ENCODE peak calls at places on chromosomes 1 and 21, in eight cellular contexts. One of them, this sample, is unnamed.

GRCh38 chr21:32143222-32143939 is 135.5 kb downstream of the MIS18A start:
- DNase-seq in foreskin keratinocyte: no peak
- DNase-seq in body of pancreas: peak
- DNase-seq in GM10248: no peak
- DNase-seq in psoas muscle: peak
- DNase-seq in left ventricle myocardium inferior: peak
- DNase-seq in IMR-90: peak
- DNase-seq in HepG2: no peak
- DNase-seq in this sample: no peak

GRCh38 chr1:36457691-36458090 is 6.5 kb downstream of the MRPS15 start:
- DNase-seq in foreskin keratinocyte: no peak
- DNase-seq in body of pancreas: no peak
- DNase-seq in GM10248: no peak
- DNase-seq in psoas muscle: no peak
- DNase-seq in left ventricle myocardium inferior: no peak
- DNase-seq in IMR-90: no peak
- DNase-seq in HepG2: no peak
- DNase-seq in this sample: no peak

GRCh38 chr1:94069649-94070285 is 51.2 kb downstream of the ABCA4 start:
- DNase-seq in foreskin keratinocyte: no peak
- DNase-seq in body of pancreas: no peak
- DNase-seq in GM10248: no peak
- DNase-seq in psoas muscle: no peak
- DNase-seq in left ventricle myocardium inferior: no peak
- DNase-seq in IMR-90: peak
- DNase-seq in HepG2: no peak
- DNase-seq in this sample: peak

GRCh38 chr1:173570370-173571030 is 32.4 kb downstream of the SLC9C2 start:
- DNase-seq in foreskin keratinocyte: no peak
- DNase-seq in body of pancreas: no peak
- DNase-seq in GM10248: no peak
- DNase-seq in psoas muscle: no peak
- DNase-seq in left ventricle myocardium inferior: no peak
- DNase-seq in IMR-90: no peak
- DNase-seq in HepG2: no peak
- DNase-seq in this sample: no peak

GRCh38 chr1:4611708-4612349 is 42.6 kb upstream of the AJAP1 start:
- DNase-seq in foreskin keratinocyte: no peak
- DNase-seq in body of pancreas: no peak
- DNase-seq in GM10248: no peak
- DNase-seq in psoas muscle: no peak
- DNase-seq in left ventricle myocardium inferior: no peak
- DNase-seq in IMR-90: no peak
- DNase-seq in HepG2: no peak
- DNase-seq in this sample: no peak

GRCh38 chr1:71521655-71522264 is 440.9 kb upstream of the ZRANB2 start:
- DNase-seq in foreskin keratinocyte: no peak
- DNase-seq in body of pancreas: peak
- DNase-seq in GM10248: no peak
- DNase-seq in psoas muscle: peak
- DNase-seq in left ventricle myocardium inferior: no peak
- DNase-seq in IMR-90: peak
- DNase-seq in HepG2: peak
- DNase-seq in this sample: peak

GRCh38 chr1:9080704-9081291 is 11.4 kb upstream of the SLC2A5 start:
- DNase-seq in foreskin keratinocyte: peak
- DNase-seq in body of pancreas: no peak
- DNase-seq in GM10248: no peak
- DNase-seq in psoas muscle: no peak
- DNase-seq in left ventricle myocardium inferior: no peak
- DNase-seq in IMR-90: no peak
- DNase-seq in HepG2: no peak
- DNase-seq in this sample: no peak

GRCh38 chr1:116794804-116795481 is 40.7 kb downstream of the CD2 start:
- DNase-seq in foreskin keratinocyte: no peak
- DNase-seq in body of pancreas: no peak
- DNase-seq in GM10248: peak
- DNase-seq in psoas muscle: no peak
- DNase-seq in left ventricle myocardium inferior: no peak
- DNase-seq in IMR-90: no peak
- DNase-seq in HepG2: no peak
- DNase-seq in this sample: no peak

GRCh38 chr1:9371391-9371935 is 78.8 kb downstream of the SPSB1 start:
- DNase-seq in foreskin keratinocyte: no peak
- DNase-seq in body of pancreas: peak
- DNase-seq in GM10248: no peak
- DNase-seq in psoas muscle: peak
- DNase-seq in left ventricle myocardium inferior: peak
- DNase-seq in IMR-90: peak
- DNase-seq in HepG2: peak
- DNase-seq in this sample: peak

GRCh38 chr21:15207231-15207630 is 142.4 kb upstream of the NRIP1 start:
- DNase-seq in foreskin keratinocyte: no peak
- DNase-seq in body of pancreas: no peak
- DNase-seq in GM10248: no peak
- DNase-seq in psoas muscle: no peak
- DNase-seq in left ventricle myocardium inferior: no peak
- DNase-seq in IMR-90: no peak
- DNase-seq in HepG2: no peak
- DNase-seq in this sample: no peak

GRCh38 chr1:205594846-205595245 is 37.0 kb downstream of the ELK4 start:
- DNase-seq in foreskin keratinocyte: no peak
- DNase-seq in body of pancreas: no peak
- DNase-seq in GM10248: no peak
- DNase-seq in psoas muscle: no peak
- DNase-seq in left ventricle myocardium inferior: no peak
- DNase-seq in IMR-90: no peak
- DNase-seq in HepG2: no peak
- DNase-seq in this sample: no peak

GRCh38 chr1:21318714-21319159 is 28.5 kb upstream of the ECE1 start:
- DNase-seq in foreskin keratinocyte: no peak
- DNase-seq in body of pancreas: peak
- DNase-seq in GM10248: no peak
- DNase-seq in psoas muscle: peak
- DNase-seq in left ventricle myocardium inferior: peak
- DNase-seq in IMR-90: peak
- DNase-seq in HepG2: no peak
- DNase-seq in this sample: no peak

GRCh38 chr1:99570486-99571089 is 75.3 kb upstream of the PALMD start:
- DNase-seq in foreskin keratinocyte: no peak
- DNase-seq in body of pancreas: no peak
- DNase-seq in GM10248: no peak
- DNase-seq in psoas muscle: no peak
- DNase-seq in left ventricle myocardium inferior: no peak
- DNase-seq in IMR-90: peak
- DNase-seq in HepG2: no peak
- DNase-seq in this sample: no peak

GRCh38 chr1:38817958-38818705 is 41.4 kb downstream of the RRAGC start:
- DNase-seq in foreskin keratinocyte: no peak
- DNase-seq in body of pancreas: no peak
- DNase-seq in GM10248: peak
- DNase-seq in psoas muscle: peak
- DNase-seq in left ventricle myocardium inferior: no peak
- DNase-seq in IMR-90: no peak
- DNase-seq in HepG2: no peak
- DNase-seq in this sample: no peak

GRCh38 chr1:117673405-117673804 is 67.6 kb downstream of the TENT5C start:
- DNase-seq in foreskin keratinocyte: peak
- DNase-seq in body of pancreas: no peak
- DNase-seq in GM10248: no peak
- DNase-seq in psoas muscle: no peak
- DNase-seq in left ventricle myocardium inferior: no peak
- DNase-seq in IMR-90: peak
- DNase-seq in HepG2: no peak
- DNase-seq in this sample: peak

GRCh38 chr1:16115468-16116363 is 40.2 kb downstream of the EPHA2 start:
- DNase-seq in foreskin keratinocyte: no peak
- DNase-seq in body of pancreas: no peak
- DNase-seq in GM10248: no peak
- DNase-seq in psoas muscle: no peak
- DNase-seq in left ventricle myocardium inferior: no peak
- DNase-seq in IMR-90: no peak
- DNase-seq in HepG2: no peak
- DNase-seq in this sample: no peak

GRCh38 chr1:174114106-174114505 is 45.2 kb upstream of the RABGAP1L start:
- DNase-seq in foreskin keratinocyte: no peak
- DNase-seq in body of pancreas: no peak
- DNase-seq in GM10248: no peak
- DNase-seq in psoas muscle: no peak
- DNase-seq in left ventricle myocardium inferior: no peak
- DNase-seq in IMR-90: peak
- DNase-seq in HepG2: no peak
- DNase-seq in this sample: no peak

GRCh38 chr1:58893257-58893869 is 109.5 kb upstream of the JUN start:
- DNase-seq in foreskin keratinocyte: no peak
- DNase-seq in body of pancreas: peak
- DNase-seq in GM10248: no peak
- DNase-seq in psoas muscle: peak
- DNase-seq in left ventricle myocardium inferior: peak
- DNase-seq in IMR-90: no peak
- DNase-seq in HepG2: no peak
- DNase-seq in this sample: no peak

GRCh38 chr1:26288311-26288941 is 8.5 kb downstream of the SH3BGRL3 start:
- DNase-seq in foreskin keratinocyte: no peak
- DNase-seq in body of pancreas: no peak
- DNase-seq in GM10248: no peak
- DNase-seq in psoas muscle: no peak
- DNase-seq in left ventricle myocardium inferior: no peak
- DNase-seq in IMR-90: peak
- DNase-seq in HepG2: no peak
- DNase-seq in this sample: no peak

GRCh38 chr1:220170836-220171526 is 77.0 kb downstream of the IARS2 start:
- DNase-seq in foreskin keratinocyte: no peak
- DNase-seq in body of pancreas: no peak
- DNase-seq in GM10248: no peak
- DNase-seq in psoas muscle: no peak
- DNase-seq in left ventricle myocardium inferior: no peak
- DNase-seq in IMR-90: peak
- DNase-seq in HepG2: no peak
- DNase-seq in this sample: peak

DNA sequence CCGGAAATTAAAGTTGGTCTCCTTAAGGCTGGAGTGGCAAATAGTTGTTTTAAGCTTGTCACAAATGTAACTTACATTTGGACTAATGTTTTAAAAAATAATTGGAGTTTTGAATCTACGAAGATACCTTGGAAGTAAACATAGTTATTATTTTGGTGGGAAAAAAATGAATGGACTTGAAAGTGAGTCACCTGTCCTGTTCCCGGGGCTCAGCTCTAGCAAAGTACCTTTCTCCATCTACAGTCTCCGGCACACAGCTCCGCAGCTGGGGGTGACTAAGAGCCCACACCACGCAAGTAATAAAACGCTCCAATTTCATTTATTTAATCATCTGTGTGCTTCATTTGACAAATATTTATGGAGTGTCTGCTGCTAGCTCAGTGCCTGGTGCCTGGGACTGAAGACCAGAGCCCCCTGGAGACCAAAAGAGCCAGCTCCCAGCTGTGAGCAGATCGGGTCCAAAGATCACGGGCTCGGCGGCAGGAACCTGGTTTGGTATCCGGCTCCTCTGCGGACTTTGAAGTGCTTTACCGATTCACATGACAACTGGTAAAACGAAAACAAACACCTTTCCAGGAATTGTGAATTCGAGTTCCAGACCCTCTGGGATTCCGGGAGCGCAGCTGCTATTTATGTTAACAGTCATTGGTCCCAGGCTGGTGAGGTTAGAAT is 1.7 kb upstream of the RIPK4 start:
- DNase-seq in foreskin keratinocyte: peak
- DNase-seq in body of pancreas: peak
- DNase-seq in GM10248: no peak
- DNase-seq in psoas muscle: no peak
- DNase-seq in left ventricle myocardium inferior: no peak
- DNase-seq in IMR-90: peak
- DNase-seq in HepG2: peak
- DNase-seq in this sample: peak
- TF ChIP-seq CTCF in foreskin keratinocyte: peak
- TF ChIP-seq CTCF in body of pancreas: no peak
- TF ChIP-seq CTCF in GM10248: no peak
- TF ChIP-seq CTCF in psoas muscle: no peak
- TF ChIP-seq CTCF in left ventricle myocardium inferior: no peak
- TF ChIP-seq CTCF in IMR-90: peak
- TF ChIP-seq CTCF in HepG2: peak
- TF ChIP-seq CTCF in this sample: peak

GRCh38 chr1:248786106-248786665 is 30.6 kb upstream of the LYPD8 start:
- DNase-seq in foreskin keratinocyte: peak
- DNase-seq in body of pancreas: no peak
- DNase-seq in GM10248: no peak
- DNase-seq in psoas muscle: no peak
- DNase-seq in left ventricle myocardium inferior: no peak
- DNase-seq in IMR-90: no peak
- DNase-seq in HepG2: no peak
- DNase-seq in this sample: no peak
- TF ChIP-seq CTCF in foreskin keratinocyte: no peak
- TF ChIP-seq CTCF in body of pancreas: no peak
- TF ChIP-seq CTCF in GM10248: no peak
- TF ChIP-seq CTCF in psoas muscle: no peak
- TF ChIP-seq CTCF in left ventricle myocardium inferior: no peak
- TF ChIP-seq CTCF in IMR-90: no peak
- TF ChIP-seq CTCF in HepG2: no peak
- TF ChIP-seq CTCF in this sample: no peak

DNA sequence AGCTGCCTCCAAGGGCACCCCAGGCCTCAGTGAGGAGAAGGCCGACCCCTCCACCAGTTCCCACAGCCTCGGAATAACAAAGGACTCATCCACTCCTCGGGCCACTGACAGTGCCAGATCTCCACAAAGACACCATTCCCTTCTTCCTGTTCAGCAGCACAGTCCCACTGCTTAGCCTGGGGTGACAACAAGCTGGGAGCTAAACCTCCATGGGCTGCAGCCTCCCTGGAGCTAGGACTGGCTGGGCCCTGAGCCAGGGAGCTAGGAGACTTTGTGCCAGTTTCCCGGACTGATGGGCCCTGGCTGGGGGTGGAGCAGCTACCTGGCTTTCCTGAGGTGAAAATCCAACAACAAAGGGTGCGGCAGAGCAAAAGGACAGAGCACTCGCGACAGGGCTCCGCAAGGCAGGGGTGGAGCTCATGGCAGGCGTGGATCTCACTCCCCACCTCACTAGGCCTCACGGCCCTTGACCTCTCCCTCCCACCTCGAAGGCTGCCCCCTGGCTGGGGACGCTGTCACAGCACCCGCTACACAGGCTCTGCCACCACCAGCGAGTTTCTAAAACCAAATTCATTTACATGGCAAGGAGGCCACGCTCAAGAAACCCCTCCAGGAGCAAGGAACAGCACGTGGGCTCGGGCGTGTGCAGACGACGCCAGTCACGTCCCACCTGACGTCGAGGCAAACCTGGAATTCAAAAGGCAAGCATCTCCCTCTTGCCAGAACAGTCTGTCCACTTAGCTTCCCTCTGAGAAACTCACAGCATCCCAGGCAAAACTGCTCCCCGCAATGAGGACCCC is 13.8 kb downstream of the SLC35E2B start:
- DNase-seq in foreskin keratinocyte: no peak
- DNase-seq in body of pancreas: peak
- DNase-seq in GM10248: peak
- DNase-seq in psoas muscle: no peak
- DNase-seq in left ventricle myocardium inferior: no peak
- DNase-seq in IMR-90: no peak
- DNase-seq in HepG2: peak
- DNase-seq in this sample: no peak
- TF ChIP-seq CTCF in foreskin keratinocyte: no peak
- TF ChIP-seq CTCF in body of pancreas: no peak
- TF ChIP-seq CTCF in GM10248: peak
- TF ChIP-seq CTCF in psoas muscle: no peak
- TF ChIP-seq CTCF in left ventricle myocardium inferior: no peak
- TF ChIP-seq CTCF in IMR-90: peak
- TF ChIP-seq CTCF in HepG2: peak
- TF ChIP-seq CTCF in this sample: no peak

GRCh38 chr21:25791321-25791720 is 56.5 kb downstream of the GABPA start:
- DNase-seq in foreskin keratinocyte: no peak
- DNase-seq in body of pancreas: no peak
- DNase-seq in GM10248: no peak
- DNase-seq in psoas muscle: no peak
- DNase-seq in left ventricle myocardium inferior: no peak
- DNase-seq in IMR-90: no peak
- DNase-seq in HepG2: peak
- DNase-seq in this sample: no peak
- TF ChIP-seq CTCF in foreskin keratinocyte: peak
- TF ChIP-seq CTCF in body of pancreas: no peak
- TF ChIP-seq CTCF in GM10248: no peak
- TF ChIP-seq CTCF in psoas muscle: no peak
- TF ChIP-seq CTCF in left ventricle myocardium inferior: no peak
- TF ChIP-seq CTCF in IMR-90: no peak
- TF ChIP-seq CTCF in HepG2: peak
- TF ChIP-seq CTCF in this sample: no peak

This sample was measured in HFFc6.